ENCODE peak calls at places on chromosomes 4 and X, in nine cellular contexts. F is B cell; G is non-pigmented ciliary epithelial cell; U is COLO829; R is GM20000; D is activated CD8-positive, alpha-beta T cell treated with anti-CD3 and anti-CD28 coated beads for 36 hours; H is stimulated activated naive B cell treated with anti-CD40 and anti-IgM and Interleukin-4, amounts not matched to agents 10 μg/mL and 1 μg/mL and 100 μg/mL, for 72 hours; S is fibroblast of the aortic adventitia; E is NCI-H510A. W is an unnamed sample.

GRCh38 chrX:10102046-10102704 is 54.6 kb upstream of the CLCN4 start:
- DNase-seq in F (no peak), H (no peak), U (no peak), R (no peak), E (no peak), S (no peak), G (no peak), D (no peak), W (no peak)

GRCh38 chr4:26074672-26075071 is 160.7 kb downstream of the SMIM20 start:
- DNase-seq in H (peak; percentile 82), E (no peak), F (peak; percentile 51), G (no peak), U (no peak), D (peak; percentile 89), S (no peak), R (peak; percentile 82), W (peak; percentile 56)

GRCh38 chr4:68316193-68316969 is 33.5 kb downstream of the YTHDC1 start:
- DNase-seq in D (no peak), H (no peak), E (no peak), G (no peak), U (no peak), R (no peak), F (no peak), S (no peak), W (no peak)

GRCh38 chr4:97016186-97016945 is 1126.9 kb downstream of the STPG2 start:
- DNase-seq in E (no peak), F (no peak), U (no peak), D (no peak), G (no peak), H (no peak), R (no peak), S (no peak), W (no peak)

GRCh38 chr4:94976371-94977011 is 218.7 kb downstream of the BMPR1B start:
- DNase-seq in U (peak; percentile 54), H (no peak), S (peak; percentile 94), D (no peak), R (no peak), F (no peak), E (no peak), G (peak; percentile 27), W (no peak)

GRCh38 chr4:185573651-185574199 is 38.4 kb upstream of the PDLIM3 start:
- DNase-seq in U (peak; percentile 82), H (no peak), F (no peak), G (peak; percentile 84), S (peak; percentile 54), R (no peak), D (no peak), E (peak; percentile 62), W (no peak)

GRCh38 chrX:80335062-80335830 is 85.0 kb upstream of the TENT5D start:
- DNase-seq in U (peak; percentile 35), H (no peak), E (peak; percentile 40), D (peak; percentile 6), R (no peak), G (no peak), S (peak; percentile 39), F (no peak), W (no peak)

GRCh38 chr4:110164856-110165255 is 33.6 kb downstream of the ELOVL6 start:
- DNase-seq in H (no peak), S (no peak), E (no peak), F (no peak), G (no peak), D (peak; percentile 14), U (no peak), R (no peak), W (no peak)

GRCh38 chrX:107773906-107774435 is 1.6 kb downstream of the TSC22D3 start:
- DNase-seq in E (no peak), H (no peak), F (no peak), G (no peak), R (no peak), U (no peak), S (no peak), D (no peak), W (no peak)

W was measured in Karpas-422.